ENCODE peak calls at places on chromosomes 5 and 9, in nine cellular contexts. J is stimulated activated CD4-positive, alpha-beta T cell treated with anti-CD3 and anti-CD28 coated beads, TNF-alpha, amount 100 ng/mL, for 48 hours; D is GM20000; P is COR-L47; B is dorsolateral prefrontal cortex; L is fibroblast of the aortic adventitia; T is brain microvascular endothelial cell; W is EL; S is left cardiac atrium. E is an unnamed sample.

GRCh38 chr9:34957492-34958410 is at the start of gene PHF24:
- DNase-seq in J (no peak), D (peak; percentile 55), P (no peak), B (no peak), L (no peak), T (no peak), W (peak; percentile 7), S (no peak), E (no peak)

GRCh38 chr9:26169684-26170083 is 491.4 kb upstream of the TUSC1 start:
- DNase-seq in J (no peak), D (no peak), P (no peak), B (no peak), L (no peak), T (no peak), W (peak; percentile 21), S (no peak), E (no peak)

GRCh38 chr5:174601937-174602336 is 122.4 kb upstream of the MSX2 start:
- DNase-seq in J (no peak), D (no peak), P (no peak), B (no peak), L (no peak), T (no peak), W (peak; percentile 28), S (no peak), E (no peak)

GRCh38 chr9:83355024-83355444 is 183.2 kb downstream of the FRMD3 start:
- DNase-seq in J (no peak), D (no peak), P (no peak), B (no peak), L (peak; percentile 68), T (no peak), W (peak; percentile 8), S (peak; percentile 37), E (no peak)

GRCh38 chr9:126519660-126520425 is 93.9 kb upstream of the LMX1B start:
- DNase-seq in J (no peak), D (no peak), P (no peak), B (no peak), L (no peak), T (no peak), W (no peak), S (no peak), E (no peak)

GRCh38 chr5:144236479-144236878 is 65.8 kb downstream of the KCTD16 start:
- DNase-seq in J (no peak), D (no peak), P (no peak), B (no peak), L (no peak), T (no peak), W (no peak), S (no peak), E (no peak)

GRCh38 chr9:137488906-137489305 is 29.8 kb upstream of the NSMF start:
- DNase-seq in J (no peak), D (no peak), P (no peak), B (no peak), L (no peak), T (no peak), W (no peak), S (no peak), E (no peak)

GRCh38 chr9:128005938-128006337 is 25.1 kb upstream of the EEIG1 start:
- DNase-seq in J (no peak), D (no peak), P (no peak), B (no peak), L (no peak), T (no peak), W (peak; percentile 26), S (peak; percentile 49), E (no peak)

GRCh38 chr5:68320094-68320986 is 104.8 kb downstream of the PIK3R1 start:
- DNase-seq in J (no peak), D (no peak), P (no peak), B (no peak), L (no peak), T (no peak), W (peak; percentile 42), S (no peak), E (no peak)

GRCh38 chr5:61604076-61604475 is 272.0 kb downstream of the ZSWIM6 start:
- DNase-seq in J (no peak), D (no peak), P (no peak), B (no peak), L (no peak), T (no peak), W (no peak), S (no peak), E (no peak)

GRCh38 chr5:55180016-55180415 is 7.0 kb upstream of the CDC20B start:
- DNase-seq in J (no peak), D (no peak), P (no peak), B (no peak), L (no peak), T (no peak), W (no peak), S (no peak), E (no peak)

GRCh38 chr5:6752236-6752635 is 39.0 kb downstream of the TENT4A start:
- DNase-seq in J (no peak), D (no peak), P (no peak), B (no peak), L (no peak), T (no peak), W (no peak), S (no peak), E (no peak)

GRCh38 chr5:135037519-135038201 is 3.6 kb upstream of the PITX1 start:
- DNase-seq in J (no peak), D (no peak), P (no peak), B (no peak), L (no peak), T (no peak), W (no peak), S (no peak), E (no peak)

GRCh38 chr9:16496908-16497307 is 373.6 kb downstream of the BNC2 start:
- DNase-seq in J (no peak), D (no peak), P (no peak), B (no peak), L (no peak), T (no peak), W (no peak), S (no peak), E (no peak)

GRCh38 chr5:83038924-83039323 is 38.3 kb downstream of the TMEM167A start:
- DNase-seq in J (no peak), D (no peak), P (no peak), B (no peak), L (no peak), T (no peak), W (no peak), S (no peak), E (no peak)

GRCh38 chr5:180787711-180788431 is 14.7 kb downstream of the MGAT1 start:
- DNase-seq in J (no peak), D (no peak), P (no peak), B (no peak), L (no peak), T (peak; percentile 61), W (peak; percentile 23), S (no peak), E (no peak)

GRCh38 chr5:134111741-134112647 is 2.5 kb upstream of the TCF7 start:
- DNase-seq in J (no peak), D (peak; percentile 50), P (no peak), B (no peak), L (peak; percentile 52), T (peak; percentile 36), W (peak; percentile 44), S (no peak), E (no peak)

GRCh38 chr5:172009536-172010270 is 3.3 kb upstream of the FBXW11 start:
- DNase-seq in J (no peak), D (no peak), P (no peak), B (no peak), L (no peak), T (peak; percentile 45), W (no peak), S (no peak), E (no peak)

GRCh38 chr5:1255081-1255561 is 29.9 kb downstream of the SLC6A18 start:
- DNase-seq in J (no peak), D (no peak), P (no peak), B (no peak), L (no peak), T (no peak), W (peak; percentile 66), S (no peak), E (no peak)

GRCh38 chr5:1836891-1837880 is 36.0 kb downstream of the NDUFS6 start:
- DNase-seq in J (no peak), D (no peak), P (no peak), B (no peak), L (no peak), T (no peak), W (no peak), S (no peak), E (no peak)

GRCh38 chr9:121582641-121583040 is 68.8 kb upstream of the DAB2IP start:
- DNase-seq in J (no peak), D (no peak), P (no peak), B (no peak), L (no peak), T (no peak), W (no peak), S (no peak), E (no peak)

GRCh38 chr5:1221721-1222120 is 3.5 kb upstream of the SLC6A18 start:
- DNase-seq in J (no peak), D (no peak), P (no peak), B (no peak), L (no peak), T (no peak), W (no peak), S (no peak), E (no peak)

E was measured in substantia nigra.